ENCODE peak calls at places on chromosomes 2 and 18, in eight cellular contexts. L, X, I, Z, O, A, G and V are unnamed samples.
A peak's percentile ranks its signal among the peaks of the same experiment; 100 is the strongest.

GRCh38 chr2:181957668-181958067 is 28.0 kb upstream of the PPP1R1C start:
- DNase-seq in X (no peak), O (no peak), Z (no peak), A (no peak), I (no peak), L (no peak), G (no peak), V (no peak)

GRCh38 chr2:105928563-105928962 is 183.9 kb downstream of the NCK2 start:
- DNase-seq in G (no peak), O (no peak), Z (no peak), I (no peak), L (no peak), A (no peak), X (no peak), V (no peak)

GRCh38 chr2:189097934-189098333 is 81.6 kb downstream of the COL5A2 start:
- DNase-seq in A (no peak), L (no peak), X (no peak), G (no peak), Z (no peak), O (no peak), I (no peak), V (no peak)

GRCh38 chr2:74031203-74031602 is 46.5 kb downstream of the TET3 start:
- DNase-seq in Z (no peak), A (no peak), I (no peak), O (peak; percentile 71), L (no peak), G (no peak), X (no peak), V (no peak)

GRCh38 chr2:60954139-60954538 is 63.4 kb upstream of the PEX13 start:
- DNase-seq in O (no peak), X (no peak), Z (no peak), A (no peak), L (no peak), G (no peak), I (no peak), V (no peak)

GRCh38 chr2:10357770-10358169 is 55.1 kb downstream of the HPCAL1 start:
- DNase-seq in A (no peak), Z (no peak), I (no peak), X (no peak), G (no peak), O (no peak), L (no peak), V (no peak)

GRCh38 chr2:231100990-231101389 is 23.9 kb downstream of the HTR2B start:
- DNase-seq in O (no peak), X (no peak), A (no peak), G (no peak), I (no peak), Z (no peak), L (no peak), V (no peak)

GRCh38 chr2:113057127-113057526 is 1.9 kb upstream of the IL36RN start:
- DNase-seq in G (no peak), L (no peak), X (no peak), A (no peak), I (no peak), Z (no peak), O (no peak), V (no peak)

GRCh38 chr2:12498703-12499102 is 218.0 kb upstream of the TRIB2 start:
- DNase-seq in G (no peak), I (no peak), Z (no peak), A (no peak), L (no peak), X (no peak), O (no peak), V (no peak)

GRCh38 chr2:127701651-127702394 is 526 bp downstream of the SFT2D3 start:
- DNase-seq in L (peak; percentile 90), X (peak; percentile 52), Z (peak; percentile 49), I (peak; percentile 78), O (peak; percentile 85), A (peak; percentile 72), G (peak; percentile 37), V (peak; percentile 64)

GRCh38 chr2:233352141-233352842 is 2.0 kb upstream of the DGKD start:
- DNase-seq in O (no peak), G (no peak), X (no peak), A (no peak), I (no peak), L (no peak), Z (no peak), V (no peak)

GRCh38 chr2:11058129-11058528 is 97.1 kb upstream of the SLC66A3 start:
- DNase-seq in O (no peak), G (no peak), X (no peak), A (no peak), L (no peak), I (no peak), Z (no peak), V (no peak)

GRCh38 chr2:149562304-149562703 is 25.3 kb downstream of the MMADHC start:
- DNase-seq in O (no peak), L (peak; percentile 79), I (no peak), A (no peak), Z (no peak), X (no peak), G (no peak), V (no peak)

GRCh38 chr2:182767578-182767977 is 51.5 kb downstream of the DNAJC10 start:
- DNase-seq in O (no peak), A (no peak), X (no peak), I (no peak), L (peak; percentile 18), G (no peak), Z (no peak), V (no peak)

GRCh38 chr18:49031511-49032188 is 80.9 kb upstream of the SMAD7 start:
- DNase-seq in Z (no peak), L (no peak), O (no peak), G (no peak), X (no peak), A (no peak), I (no peak), V (no peak)

GRCh38 chr18:7370812-7371211 is 139.9 kb downstream of the LRRC30 start:
- DNase-seq in Z (no peak), O (no peak), X (no peak), A (no peak), L (no peak), I (no peak), G (no peak), V (no peak)

GRCh38 chr2:219702796-219703545 is 75.5 kb downstream of the SLC4A3 start:
- DNase-seq in Z (no peak), L (no peak), O (no peak), I (no peak), G (no peak), X (no peak), A (no peak), V (no peak)

GRCh38 chr18:5746844-5747243 is 148.5 kb downstream of the TMEM200C start:
- DNase-seq in A (no peak), G (no peak), O (no peak), Z (no peak), X (no peak), I (no peak), L (no peak), V (no peak)

GRCh38 chr2:106147159-106147558 is 46.9 kb downstream of the UXS1 start:
- DNase-seq in A (no peak), L (no peak), O (no peak), G (no peak), I (no peak), X (no peak), Z (no peak), V (no peak)

GRCh38 chr2:16635796-16636699 is 29.6 kb downstream of the CYRIA start:
- DNase-seq in A (no peak), O (peak; percentile 43), X (no peak), L (no peak), I (no peak), Z (no peak), G (no peak), V (no peak)

GRCh38 chr2:88698027-88698413 is 6.5 kb downstream of the RPIA start:
- DNase-seq in A (no peak), O (peak; percentile 23), X (no peak), L (no peak), I (no peak), Z (no peak), G (no peak), V (no peak)

GRCh38 chr18:48649231-48649630 is 110.4 kb downstream of the CTIF start:
- DNase-seq in X (no peak), Z (no peak), I (peak; percentile 45), A (no peak), L (no peak), G (no peak), O (no peak), V (no peak)

GRCh38 chr2:95525294-95526035 is 40.9 kb upstream of the TRIM43B start:
- DNase-seq in L (no peak), A (no peak), X (no peak), G (peak; percentile 63), O (no peak), Z (no peak), I (no peak), V (no peak)

GRCh38 chr2:119914266-119914665 is 98.6 kb upstream of the EPB41L5 start:
- DNase-seq in O (no peak), Z (no peak), G (no peak), X (no peak), A (no peak), L (no peak), I (no peak), V (no peak)

GRCh38 chr18:57107141-57107832 is 39.6 kb upstream of the BOD1L2 start:
- DNase-seq in A (no peak), I (peak; percentile 44), G (no peak), O (no peak), X (no peak), L (peak; percentile 45), Z (no peak), V (no peak)

GRCh38 chr2:194166818-194167217 is 1490.2 kb upstream of the SLC39A10 start:
- DNase-seq in A (no peak), L (peak; percentile 33), X (no peak), Z (peak; percentile 6), O (peak; percentile 3), G (no peak), I (peak; percentile 10), V (no peak)

GRCh38 chr2:29323961-29324360 is 208.7 kb downstream of the CLIP4 start:
- DNase-seq in G (no peak), I (no peak), X (no peak), O (no peak), A (no peak), L (no peak), Z (peak; percentile 81), V (no peak)

GRCh38 chr2:74554821-74555531 is 456 bp downstream of the DOK1 start:
- DNase-seq in A (peak; percentile 27), O (peak; percentile 67), Z (no peak), L (peak; percentile 61), X (no peak), G (no peak), I (peak; percentile 69), V (no peak)